ENCODE peak calls at places on chromosomes 6 and 20, in eight cellular contexts. Y is lower lobe of right lung, A is testis, N is IMR-90, E is neural progenitor cell, Q is Panc1, D is HCT116, P is adrenal gland. G is an unnamed sample.
A peak's percentile ranks its signal among the peaks of the same experiment; 100 is the strongest.

GRCh38 chr6:54291146-54291545 is 17.1 kb upstream of the TINAG start:
- DNase-seq in Y (no peak), A (no peak), N (peak; percentile 70), E (no peak), Q (no peak), D (no peak), P (no peak), G (no peak)

GRCh38 chr6:100593522-100593921 is 128.8 kb upstream of the SIM1 start:
- DNase-seq in Y (no peak), A (no peak), N (no peak), E (no peak), Q (no peak), D (no peak), P (no peak), G (no peak)

GRCh38 chr20:24943196-24943595 is 5.9 kb upstream of the CST7 start:
- DNase-seq in Y (no peak), A (no peak), N (no peak), E (no peak), Q (no peak), D (no peak), P (no peak), G (no peak)

GRCh38 chr20:50292324-50293243 is 102.0 kb downstream of the CEBPB start:
- DNase-seq in Y (peak; percentile 93), A (peak; percentile 91), N (peak; percentile 99), E (no peak), Q (no peak), D (no peak), P (peak; percentile 99), G (peak; percentile 81)

GRCh38 chr6:33590531-33591198 is 10.6 kb upstream of the BAK1 start:
- DNase-seq in Y (peak; percentile 79), A (peak; percentile 62), N (no peak), E (no peak), Q (no peak), D (no peak), P (peak; percentile 33), G (peak; percentile 82)

GRCh38 chr6:70844301-70844700 is 112.6 kb downstream of the B3GAT2 start:
- DNase-seq in Y (no peak), A (no peak), N (no peak), E (no peak), Q (no peak), D (no peak), P (no peak), G (no peak)

GRCh38 chr20:62914970-62915457 is 11.3 kb downstream of the DIDO1 start:
- DNase-seq in Y (peak; percentile 36), A (peak; percentile 52), N (peak; percentile 19), E (peak; percentile 88), Q (no peak), D (no peak), P (no peak), G (peak; percentile 88)

GRCh38 chr6:43778976-43779863 is 9.2 kb downstream of the VEGFA start:
- DNase-seq in Y (peak; percentile 6), A (no peak), N (no peak), E (no peak), Q (no peak), D (no peak), P (no peak), G (no peak)

GRCh38 chr6:16168858-16169257 is 40.0 kb downstream of the MYLIP start:
- DNase-seq in Y (no peak), A (no peak), N (peak; percentile 37), E (peak; percentile 59), Q (no peak), D (peak; percentile 10), P (no peak), G (no peak)

GRCh38 chr6:148395583-148396101 is 53.0 kb downstream of the SASH1 start:
- DNase-seq in Y (no peak), A (no peak), N (peak; percentile 10), E (no peak), Q (no peak), D (no peak), P (no peak), G (no peak)

GRCh38 chr6:11592289-11592906 is 54.8 kb downstream of the TMEM170B start:
- DNase-seq in Y (no peak), A (peak; percentile 32), N (peak; percentile 72), E (no peak), Q (no peak), D (no peak), P (peak; percentile 22), G (no peak)

GRCh38 chr6:137903933-137904821 is 37.1 kb downstream of the TNFAIP3 start:
- DNase-seq in Y (peak; percentile 24), A (no peak), N (peak; percentile 52), E (no peak), Q (no peak), D (peak; percentile 10), P (no peak), G (no peak)

GRCh38 chr6:15874821-15875220 is 212.0 kb upstream of the DTNBP1 start:
- DNase-seq in Y (no peak), A (no peak), N (peak; percentile 12), E (no peak), Q (no peak), D (no peak), P (no peak), G (no peak)

GRCh38 chr20:48847498-48848205 is 19.9 kb upstream of the PREX1 start:
- DNase-seq in Y (no peak), A (no peak), N (no peak), E (no peak), Q (no peak), D (no peak), P (no peak), G (no peak)

GRCh38 chr20:23178806-23179205 is 92.7 kb upstream of the CD93 start:
- DNase-seq in Y (no peak), A (no peak), N (no peak), E (no peak), Q (no peak), D (no peak), P (peak; percentile 35), G (no peak)

GRCh38 chr6:45473121-45473967 is 95.6 kb upstream of the SUPT3H start:
- DNase-seq in Y (no peak), A (no peak), N (no peak), E (no peak), Q (no peak), D (no peak), P (no peak), G (no peak)

GRCh38 chr20:57707849-57708693 is 1.7 kb downstream of the PMEPA1 start:
- DNase-seq in Y (no peak), A (no peak), N (no peak), E (no peak), Q (no peak), D (no peak), P (no peak), G (peak; percentile 55)

GRCh38 chr6:984031-984430 is 291.1 kb upstream of the EXOC2 start:
- DNase-seq in Y (no peak), A (no peak), N (no peak), E (no peak), Q (no peak), D (no peak), P (no peak), G (no peak)

GRCh38 chr6:21586760-21587181 is 6.8 kb upstream of the SOX4 start:
- DNase-seq in Y (peak; percentile 59), A (peak; percentile 69), N (no peak), E (no peak), Q (no peak), D (no peak), P (no peak), G (no peak)

GRCh38 chr20:1568166-1568490 is 10.6 kb upstream of the SIRPD start:
- DNase-seq in Y (no peak), A (no peak), N (peak; percentile 0), E (no peak), Q (no peak), D (no peak), P (no peak), G (no peak)

GRCh38 chr6:36666726-36667591 is 11.6 kb upstream of the CDKN1A start:
- DNase-seq in Y (peak; percentile 83), A (peak; percentile 93), N (peak; percentile 96), E (peak; percentile 73), Q (no peak), D (peak; percentile 59), P (peak; percentile 96), G (peak; percentile 77)

GRCh38 chr20:35901678-35902544 is 52.4 kb downstream of the SCAND1 start:
- DNase-seq in Y (no peak), A (no peak), N (peak; percentile 97), E (no peak), Q (peak; percentile 60), D (peak; percentile 23), P (peak; percentile 37), G (no peak)

GRCh38 chr20:38141154-38141888 is 23.7 kb downstream of the TGM2 start:
- DNase-seq in Y (peak; percentile 39), A (no peak), N (no peak), E (no peak), Q (no peak), D (no peak), P (no peak), G (no peak)
- H3K36me3 ChIP-seq in Y (peaks cover 78% of the 10 kb centered on the region), A (no peaks in the 10 kb centered on the region), N (peaks cover 58% of the 10 kb centered on the region), E (no peaks in the 10 kb centered on the region), Q (peaks cover 3% of the 10 kb centered on the region), D (no peaks in the 10 kb centered on the region), P (peaks cover 33% of the 10 kb centered on the region), G (no peaks in the 10 kb centered on the region)

DNA sequence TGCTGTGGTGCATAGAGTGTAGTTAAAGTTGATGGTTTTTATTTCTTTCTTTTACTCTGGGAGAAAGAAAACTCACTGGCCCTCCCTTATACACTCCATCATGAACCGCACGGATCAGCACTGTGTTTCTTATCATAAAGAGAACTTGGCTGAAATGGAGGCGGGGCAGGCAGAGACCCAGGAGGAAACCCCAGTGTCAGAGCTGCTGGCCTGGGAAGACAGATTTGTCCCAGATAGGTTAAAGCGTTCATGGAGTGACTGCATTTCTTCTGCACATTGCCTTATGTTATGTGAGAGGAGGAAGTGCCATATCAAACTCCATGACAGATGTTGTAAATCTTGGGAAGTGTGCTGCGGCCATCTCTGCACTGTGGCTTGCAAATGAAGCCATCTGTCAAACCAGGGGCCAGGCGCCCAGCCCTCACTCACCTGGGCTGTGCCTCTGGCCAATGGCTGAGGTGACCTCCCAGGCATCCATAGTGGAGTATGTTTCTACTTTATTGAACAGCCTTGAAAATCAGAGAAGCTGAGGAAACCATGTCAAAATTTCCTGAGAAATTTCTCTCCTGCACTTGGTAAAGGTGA is 163.0 kb downstream of the SLC24A3 start:
- DNase-seq in Y (no peak), A (no peak), N (no peak), E (no peak), Q (no peak), D (no peak), P (no peak), G (no peak)
- H3K27me3 ChIP-seq in Y (no peaks in the 10 kb centered on the region), A (no peaks in the 10 kb centered on the region), N (no peaks in the 10 kb centered on the region), E (no peaks in the 10 kb centered on the region), Q (peaks cover 2% of the 10 kb centered on the region), D (no peaks in the 10 kb centered on the region), P (no peaks in the 10 kb centered on the region), G (no peaks in the 10 kb centered on the region)

GRCh38 chr6:7882505-7883257 is 27.9 kb downstream of the TXNDC5 start:
- DNase-seq in Y (no peak), A (no peak), N (no peak), E (no peak), Q (no peak), D (no peak), P (no peak), G (no peak)
- H3K36me3 ChIP-seq in Y (peaks cover 87% of the 10 kb centered on the region), A (no peaks in the 10 kb centered on the region), N (peaks cover 65% of the 10 kb centered on the region), E (peaks cover 6% of the 10 kb centered on the region), Q (peaks cover 32% of the 10 kb centered on the region), D (peaks cover 51% of the 10 kb centered on the region), P (peaks cover 69% of the 10 kb centered on the region), G (peaks cover 33% of the 10 kb centered on the region)

DNA sequence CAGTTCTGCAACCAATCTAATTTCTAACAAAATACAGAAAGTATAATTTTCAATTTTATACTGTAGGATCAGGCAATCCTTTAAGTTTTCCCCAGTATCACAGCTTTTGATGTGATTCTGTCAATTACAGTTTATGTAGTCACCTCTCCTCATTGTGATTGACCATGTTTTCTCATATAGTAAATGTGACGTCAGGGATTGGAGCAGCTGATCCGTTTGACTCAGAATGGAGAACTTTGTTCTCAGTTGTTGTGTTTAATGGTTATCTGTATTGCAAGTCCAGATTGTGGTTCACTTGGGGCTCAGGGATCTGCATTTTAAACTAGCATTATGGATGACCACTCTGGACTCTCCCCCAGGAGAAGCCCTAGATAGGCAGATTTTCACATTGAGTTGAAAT is 90.6 kb downstream of the DNAH8 start:
- DNase-seq in Y (no peak), A (no peak), N (no peak), E (no peak), Q (no peak), D (no peak), P (no peak), G (no peak)
- H3K27me3 ChIP-seq in Y (no peaks in the 10 kb centered on the region), A (no peaks in the 10 kb centered on the region), N (peaks cover 3% of the 10 kb centered on the region), E (no peaks in the 10 kb centered on the region), Q (peaks cover 31% of the 10 kb centered on the region), D (peaks cover 56% of the 10 kb centered on the region), P (no peaks in the 10 kb centered on the region), G (no peaks in the 10 kb centered on the region)

G was measured in H7.